ENCODE peak calls at places on chromosomes 3 and 15, in eight cellular contexts. A is lower lobe of right lung, Q is ascending aorta, K is Peyer's patch, O is esophagus squamous epithelium, R is endodermal cell, J is IMR-90, C is H9. I is an unnamed sample.

GRCh38 chr15:67836477-67836876 is 3.4 kb downstream of the RNU6-1 start:
- DNase-seq in O (no peak), R (peak), K (peak), A (no peak), C (no peak), J (peak), Q (no peak), I (peak)

GRCh38 chr3:13890377-13891016 is 10.6 kb upstream of the WNT7A start:
- DNase-seq in K (peak), J (no peak), Q (no peak), A (no peak), O (no peak), C (peak), R (peak), I (peak)

GRCh38 chr3:150217691-150218090 is 190.4 kb upstream of the TSC22D2 start:
- DNase-seq in J (no peak), O (no peak), K (no peak), R (no peak), Q (no peak), C (no peak), A (no peak), I (no peak)

GRCh38 chr3:32460031-32460749 is 42.5 kb downstream of the CMTM6 start:
- DNase-seq in C (peak), O (no peak), K (peak), R (peak), Q (no peak), J (no peak), A (no peak), I (no peak)

GRCh38 chr15:76217029-76217866 is 94.0 kb downstream of the ETFA start:
- DNase-seq in Q (no peak), J (peak), K (no peak), O (no peak), A (no peak), C (no peak), R (no peak), I (peak)

GRCh38 chr15:77966540-77967290 is 110.8 kb downstream of the TBC1D2B start:
- DNase-seq in R (peak), J (peak), K (peak), Q (no peak), A (no peak), C (no peak), O (no peak), I (peak)

GRCh38 chr15:100602822-100603393 is 519 bp downstream of the ASB7 start:
- DNase-seq in A (no peak), Q (no peak), R (peak), K (peak), O (no peak), J (peak), C (peak), I (peak)

GRCh38 chr3:20121088-20121487 is 64.9 kb downstream of the SGO1 start:
- DNase-seq in C (no peak), O (no peak), Q (no peak), A (no peak), R (no peak), J (peak), K (no peak), I (no peak)

GRCh38 chr15:65863106-65863505 is 6.2 kb upstream of the RAB11A start:
- DNase-seq in J (no peak), A (no peak), K (no peak), C (no peak), R (no peak), O (no peak), Q (no peak), I (no peak)

GRCh38 chr3:14487086-14487485 is 53.1 kb downstream of the GRIP2 start:
- DNase-seq in J (no peak), R (no peak), C (no peak), Q (no peak), O (no peak), A (peak), K (no peak), I (no peak)

GRCh38 chr3:42159706-42160472 is 68.7 kb downstream of the TRAK1 start:
- DNase-seq in R (peak), Q (no peak), J (no peak), K (peak), A (peak), C (peak), O (no peak), I (peak)

GRCh38 chr15:101161656-101162055 is 90.2 kb downstream of the CHSY1 start:
- DNase-seq in C (no peak), O (no peak), K (no peak), A (peak), Q (no peak), R (no peak), J (no peak), I (no peak)

GRCh38 chr15:80367094-80367493 is 37.1 kb upstream of the ARNT2 start:
- DNase-seq in R (peak), A (no peak), Q (no peak), K (no peak), C (peak), J (peak), O (no peak), I (no peak)
- TF ChIP-seq CTCF in R (peak), A (no peak), Q (no peak), K (no peak), C (peak), J (peak), O (peak), I (no peak)

DNA sequence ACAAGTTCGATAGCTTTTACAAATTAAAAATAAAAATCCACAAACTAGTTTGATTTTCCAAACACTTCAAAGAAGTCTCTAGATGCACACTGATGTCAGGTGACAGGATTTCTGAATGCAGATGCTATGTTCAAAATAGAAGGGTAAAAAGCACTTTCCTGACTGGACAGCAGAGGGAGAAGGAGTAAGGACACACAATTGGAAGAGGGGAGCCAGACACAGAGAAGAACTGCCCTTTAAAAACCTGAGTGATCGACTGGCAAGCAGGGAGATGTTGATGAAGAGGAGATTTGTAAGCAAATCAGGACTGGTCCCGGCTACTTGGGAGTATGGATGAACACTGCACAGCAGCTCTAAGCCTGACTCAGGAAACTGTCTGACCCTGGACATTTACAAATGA is 612.8 kb downstream of the MAGI1 start:
- DNase-seq in K (no peak), R (no peak), O (no peak), Q (no peak), A (no peak), J (peak), C (no peak), I (peak)
- H3K27ac ChIP-seq in K (no peak), R (no peak), O (no peak), Q (no peak), A (no peak), J (no peak), C (no peak), I (no peak)

DNA sequence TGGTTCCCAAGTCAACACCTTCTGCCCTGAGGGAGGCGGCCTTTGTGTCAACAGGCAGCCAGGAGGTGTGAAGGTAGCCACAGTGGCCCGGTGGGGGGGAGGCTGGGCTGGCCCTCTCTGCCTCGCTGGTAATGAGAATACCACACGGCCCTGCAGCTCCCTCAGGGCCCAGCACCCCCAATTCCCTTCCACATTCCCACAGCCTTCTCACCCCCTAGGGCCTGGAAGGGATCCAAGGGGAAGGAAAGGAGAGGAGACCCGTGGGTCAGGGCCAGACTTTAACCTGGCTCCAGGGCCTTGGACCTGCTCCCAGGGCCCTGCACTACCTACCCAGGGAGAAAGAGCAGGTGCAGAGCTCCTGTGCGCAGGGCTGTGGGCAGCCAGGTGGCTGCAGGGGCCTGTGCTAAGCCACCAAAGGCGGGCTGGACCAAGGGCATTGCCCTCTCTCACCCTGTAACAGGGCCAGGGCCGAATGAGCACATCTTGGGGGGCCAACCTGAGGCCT is 8.7 kb upstream of the MESP2 start:
- DNase-seq in K (no peak), A (no peak), C (no peak), J (no peak), O (no peak), Q (no peak), R (peak), I (no peak)
- TF ChIP-seq CTCF in K (no peak), A (no peak), C (no peak), J (no peak), O (no peak), Q (no peak), R (no peak), I (no peak)

GRCh38 chr3:75254685-75255084 is 409.4 kb upstream of the FRG2C start:
- DNase-seq in O (no peak), K (no peak), A (no peak), C (peak), R (peak), Q (no peak), J (no peak), I (no peak)
- H3K27ac ChIP-seq in O (no peak), K (no peak), A (no peak), C (peak), R (no peak), Q (no peak), J (no peak), I (no peak)

DNA sequence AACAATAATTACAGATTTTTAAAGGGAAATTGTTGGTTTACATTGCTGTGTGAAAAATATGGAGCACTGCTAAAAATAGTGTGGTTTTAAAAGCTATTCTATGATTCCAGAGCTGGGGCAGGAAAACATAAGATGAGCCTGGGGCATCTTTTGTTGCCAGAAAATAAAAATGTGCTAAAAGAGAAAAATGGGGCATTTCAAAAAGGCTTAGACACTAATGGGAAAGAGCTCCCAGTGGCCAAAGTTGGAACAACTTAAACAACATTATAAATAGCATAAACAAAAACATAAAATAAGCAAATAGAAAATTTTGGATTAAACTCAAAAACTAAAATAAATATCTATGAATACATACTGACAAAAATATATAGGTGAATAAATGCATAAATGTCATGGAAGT is 478.9 kb downstream of the NLGN1 start:
- DNase-seq in C (no peak), Q (no peak), A (no peak), O (no peak), K (no peak), R (no peak), J (no peak), I (no peak)
- TF ChIP-seq CTCF in C (peak), Q (no peak), A (no peak), O (no peak), K (no peak), R (peak), J (peak), I (no peak)

GRCh38 chr3:157100079-157100477 is 59.9 kb downstream of the CCNL1 start:
- DNase-seq in Q (no peak), A (no peak), O (no peak), J (no peak), R (no peak), K (no peak), C (no peak), I (no peak)
- H3K27ac ChIP-seq in Q (no peak), A (no peak), O (no peak), J (no peak), R (no peak), K (no peak), C (no peak), I (peak)

GRCh38 chr15:79132361-79132760 is 41.8 kb upstream of the RASGRF1 start:
- DNase-seq in C (no peak), J (no peak), Q (no peak), K (no peak), A (no peak), O (no peak), R (no peak), I (no peak)

GRCh38 chr15:79132770-79133169 is 42.2 kb upstream of the RASGRF1 start:
- DNase-seq in Q (no peak), C (no peak), K (no peak), O (no peak), J (no peak), R (no peak), A (no peak), I (no peak)

GRCh38 chr15:79128556-79128955 is 38.0 kb upstream of the RASGRF1 start:
- DNase-seq in A (no peak), K (no peak), J (no peak), C (no peak), O (no peak), Q (no peak), R (no peak), I (no peak)

GRCh38 chr15:79129235-79129634 is 38.7 kb upstream of the RASGRF1 start:
- DNase-seq in C (no peak), J (no peak), R (no peak), K (no peak), O (no peak), A (no peak), Q (no peak), I (no peak)

GRCh38 chr15:79130535-79131130 is 40.1 kb upstream of the RASGRF1 start:
- DNase-seq in C (no peak), R (no peak), Q (no peak), J (no peak), O (no peak), A (no peak), K (no peak), I (peak)
- TF ChIP-seq CTCF in C (peak), R (peak), Q (no peak), J (no peak), O (no peak), A (no peak), K (no peak), I (no peak)

DNA sequence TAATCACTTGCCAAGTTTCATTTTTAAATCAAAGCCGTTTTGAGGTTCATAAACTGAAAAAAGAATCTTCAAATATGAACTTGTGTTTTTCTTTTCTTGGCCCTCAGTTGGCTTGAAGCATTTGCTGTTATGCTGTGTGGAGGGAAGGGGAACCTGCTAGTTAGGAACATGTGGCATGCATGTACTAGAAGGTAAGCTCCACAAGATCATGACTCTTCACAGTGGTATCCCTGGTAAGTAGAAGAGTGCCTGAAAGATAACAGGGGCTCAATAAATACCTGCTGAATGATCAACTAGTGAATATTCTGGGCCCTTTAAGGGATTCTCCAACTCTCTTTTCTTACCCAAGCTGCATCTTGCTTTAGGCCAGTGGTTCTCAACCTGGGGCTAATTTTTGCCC is 224.6 kb downstream of the TIGIT start:
- DNase-seq in C (no peak), R (no peak), K (no peak), J (no peak), O (no peak), A (no peak), Q (no peak), I (no peak)
- H3K27ac ChIP-seq in C (no peak), R (no peak), K (no peak), J (no peak), O (no peak), A (peak), Q (no peak), I (no peak)

DNA sequence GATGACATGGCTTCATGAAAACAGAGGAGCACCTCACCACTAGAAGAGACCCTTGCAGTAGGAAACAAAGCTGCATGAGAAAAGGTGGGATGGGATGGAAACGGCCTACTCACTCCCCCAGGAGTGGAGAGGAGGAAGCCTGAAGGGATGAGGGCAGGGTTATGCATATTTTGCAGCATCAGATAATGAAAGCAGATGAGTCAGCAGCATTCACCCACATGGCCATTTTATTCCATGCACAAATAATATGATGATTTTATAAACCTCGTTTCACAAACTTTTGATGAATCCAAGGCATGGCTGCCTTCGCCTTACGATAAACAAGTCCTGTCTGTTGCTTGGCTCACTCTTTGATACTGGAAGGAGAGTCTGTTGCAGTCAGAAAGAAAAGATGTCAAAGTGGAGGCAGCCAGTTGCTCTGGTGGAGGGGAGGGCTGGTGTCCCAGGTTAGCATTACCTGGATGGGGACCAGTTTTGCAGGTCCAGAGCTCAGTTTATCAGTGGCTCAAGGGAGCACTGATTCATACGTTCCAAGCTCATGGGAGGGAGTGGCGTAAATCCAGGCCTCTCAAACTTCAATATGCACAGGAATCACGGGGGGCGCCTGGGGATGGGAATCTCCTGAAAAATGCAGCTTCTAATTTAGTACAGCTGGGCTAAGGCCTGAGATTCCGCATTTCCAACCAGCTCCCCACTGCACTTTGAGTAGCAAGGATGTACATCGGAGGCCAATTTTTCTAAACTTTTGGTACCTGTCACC is 9.2 kb upstream of the EHD4 start:
- DNase-seq in R (peak), J (no peak), C (no peak), K (no peak), A (no peak), O (no peak), Q (no peak), I (no peak)
- TF ChIP-seq CTCF in R (no peak), J (no peak), C (no peak), K (no peak), A (no peak), O (no peak), Q (no peak), I (no peak)

DNA sequence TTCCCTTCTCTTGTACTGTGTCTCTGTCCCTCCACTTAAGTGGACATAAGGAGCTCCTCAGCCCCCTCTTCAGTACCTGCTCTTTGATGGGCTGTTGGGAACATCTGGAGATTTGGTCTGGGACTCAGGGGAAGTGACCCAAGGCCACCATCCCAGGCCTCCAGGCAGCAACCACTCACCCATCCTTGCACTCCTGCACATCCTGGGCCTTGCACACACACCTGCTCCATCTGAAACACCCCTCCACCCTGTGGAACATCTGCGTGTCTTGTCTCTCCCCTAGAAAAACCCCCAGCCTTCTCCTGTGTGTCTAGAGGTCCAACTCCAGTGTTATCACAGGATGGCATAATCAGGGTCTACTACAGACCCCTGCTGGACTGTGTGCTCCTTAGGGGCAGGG is 74.3 kb downstream of the ABTB1 start:
- DNase-seq in Q (no peak), O (no peak), J (no peak), K (no peak), C (no peak), R (no peak), A (no peak), I (no peak)
- H3K27ac ChIP-seq in Q (peak), O (peak), J (no peak), K (no peak), C (no peak), R (no peak), A (peak), I (peak)

I was measured in RWPE1.